ENCODE peak calls at places on chromosomes 12 and 14, in eight cellular contexts. I is ascending aorta, U is Karpas-422, V is endothelial cell of umbilical vein, E is cardiac muscle cell, D is hepatocyte, Q is A549, O is sigmoid colon. L is an unnamed sample.

GRCh38 chr12:62703011-62703380 is 232.0 kb downstream of the PPM1H start:
- DNase-seq in I (no peak), U (no peak), V (peak; percentile 59), E (no peak), D (no peak), Q (no peak), O (no peak), L (no peak)

GRCh38 chr14:102316746-102317563 is 2.6 kb upstream of the ZNF839 start:
- DNase-seq in I (peak; percentile 97), U (peak; percentile 98), V (peak; percentile 93), E (peak; percentile 90), D (peak; percentile 96), Q (peak; percentile 93), O (peak; percentile 97), L (peak; percentile 95)

GRCh38 chr12:131072446-131073230 is 118.9 kb downstream of the ADGRD1 start:
- DNase-seq in I (peak; percentile 56), U (no peak), V (no peak), E (no peak), D (no peak), Q (no peak), O (no peak), L (no peak)

GRCh38 chr12:124512667-124513296 is 54.6 kb downstream of the NCOR2 start:
- DNase-seq in I (peak; percentile 93), U (no peak), V (peak; percentile 96), E (no peak), D (peak; percentile 76), Q (peak; percentile 84), O (peak; percentile 93), L (no peak)

GRCh38 chr12:130965214-130965613 is 11.5 kb downstream of the ADGRD1 start:
- DNase-seq in I (no peak), U (no peak), V (no peak), E (no peak), D (no peak), Q (no peak), O (no peak), L (no peak)

GRCh38 chr12:13817131-13817530 is 164.3 kb downstream of the GRIN2B start:
- DNase-seq in I (peak; percentile 71), U (no peak), V (no peak), E (no peak), D (no peak), Q (peak; percentile 28), O (no peak), L (no peak)

GRCh38 chr12:22018860-22019259 is 27.2 kb upstream of the CMAS start:
- DNase-seq in I (no peak), U (peak; percentile 49), V (peak; percentile 28), E (no peak), D (no peak), Q (peak; percentile 15), O (no peak), L (no peak)

GRCh38 chr12:26346748-26347147 is 151.4 kb downstream of the SSPN start:
- DNase-seq in I (no peak), U (no peak), V (no peak), E (no peak), D (no peak), Q (peak; percentile 12), O (no peak), L (no peak)

GRCh38 chr14:24430143-24430681 is 458 bp downstream of the KHNYN start:
- DNase-seq in I (peak; percentile 90), U (peak; percentile 80), V (peak; percentile 75), E (peak; percentile 85), D (peak; percentile 90), Q (peak; percentile 75), O (peak; percentile 89), L (no peak)

GRCh38 chr14:99224116-99224910 is 47.7 kb downstream of the BCL11B start:
- DNase-seq in I (no peak), U (no peak), V (no peak), E (no peak), D (no peak), Q (peak; percentile 12), O (no peak), L (no peak)
- H3K4me3 ChIP-seq in I (no peak overlapping the region), U (no peak overlapping the region), V (no peak overlapping the region), E (no peak overlapping the region), D (no peak overlapping the region), Q (no peak overlapping the region), O (no peak overlapping the region), L (peak overlapping the region; percentile 34)

GRCh38 chr14:99575043-99576023 is 28.7 kb downstream of the CCDC85C start:
- DNase-seq in I (no peak), U (peak; percentile 84), V (no peak), E (peak; percentile 47), D (no peak), Q (peak; percentile 81), O (no peak), L (no peak)
- H3K4me1 ChIP-seq in I (no peaks in the 10 kb centered on the region), U (peaks cover 75% of the 10 kb centered on the region), V (peaks cover 4% of the 10 kb centered on the region), E (peaks cover 84% of the 10 kb centered on the region), D (peaks cover 92% of the 10 kb centered on the region), Q (peaks cover 100% of the 10 kb centered on the region), O (peaks cover 99% of the 10 kb centered on the region), L (no peaks in the 10 kb centered on the region)

GRCh38 chr14:70021548-70021947 is 142.3 kb downstream of the SMOC1 start:
- DNase-seq in I (no peak), U (no peak), V (no peak), E (no peak), D (no peak), Q (no peak), O (no peak), L (no peak)

GRCh38 chr14:70018713-70019201 is 139.5 kb downstream of the SMOC1 start:
- DNase-seq in I (no peak), U (no peak), V (no peak), E (no peak), D (no peak), Q (no peak), O (no peak), L (no peak)

GRCh38 chr14:70020350-70021170 is 141.3 kb downstream of the SMOC1 start:
- DNase-seq in I (no peak), U (no peak), V (peak; percentile 62), E (no peak), D (no peak), Q (no peak), O (no peak), L (no peak)

GRCh38 chr14:70014696-70015095 is 135.5 kb downstream of the SMOC1 start:
- DNase-seq in I (no peak), U (no peak), V (no peak), E (no peak), D (no peak), Q (no peak), O (no peak), L (no peak)

GRCh38 chr14:70018246-70018645 is 139.0 kb downstream of the SMOC1 start:
- DNase-seq in I (no peak), U (no peak), V (no peak), E (no peak), D (no peak), Q (no peak), O (no peak), L (no peak)
- H3K4me3 ChIP-seq in I (peak overlapping the region; percentile 56), U (no peak overlapping the region), V (no peak overlapping the region), E (no peak overlapping the region), D (no peak overlapping the region), Q (no peak overlapping the region), O (no peak overlapping the region), L (no peak overlapping the region)

GRCh38 chr12:109876406-109876805 is 3.9 kb downstream of the GLTP start:
- DNase-seq in I (no peak), U (no peak), V (no peak), E (no peak), D (no peak), Q (no peak), O (no peak), L (no peak)

GRCh38 chr12:109875572-109876131 is 4.7 kb downstream of the GLTP start:
- DNase-seq in I (no peak), U (no peak), V (no peak), E (no peak), D (peak; percentile 60), Q (no peak), O (no peak), L (no peak)

GRCh38 chr12:109870648-109871047 is 9.7 kb downstream of the GLTP start:
- DNase-seq in I (no peak), U (no peak), V (peak; percentile 22), E (no peak), D (no peak), Q (no peak), O (no peak), L (no peak)

GRCh38 chr12:109871678-109872314 is 8.5 kb downstream of the GLTP start:
- DNase-seq in I (no peak), U (no peak), V (no peak), E (no peak), D (peak; percentile 43), Q (no peak), O (no peak), L (no peak)

GRCh38 chr12:109873653-109874052 is 6.7 kb downstream of the GLTP start:
- DNase-seq in I (no peak), U (no peak), V (no peak), E (no peak), D (no peak), Q (no peak), O (no peak), L (no peak)
- H3K4me1 ChIP-seq in I (peaks cover 2% of the 10 kb centered on the region), U (peaks cover 13% of the 10 kb centered on the region), V (peaks cover 12% of the 10 kb centered on the region), E (peaks cover 8% of the 10 kb centered on the region), D (peaks cover 16% of the 10 kb centered on the region), Q (peaks cover 6% of the 10 kb centered on the region), O (peaks cover 16% of the 10 kb centered on the region), L (peaks cover 9% of the 10 kb centered on the region)

L was measured in naive thymus-derived CD4-positive, alpha-beta T cell.